ENCODE peak calls at places on chromosomes 2 and 18, in six cellular contexts. Y, Z, X, R, A and D are unnamed samples.

GRCh38 chr2:124625561-124625960 is 600.5 kb downstream of the CNTNAP5 start:
- DNase-seq in Y (no peak), X (no peak), A (no peak), R (no peak), Z (no peak), D (no peak)

GRCh38 chr18:46686186-46686585 is 29.2 kb upstream of the LOXHD1 start:
- DNase-seq in X (no peak), Z (no peak), A (no peak), R (no peak), Y (no peak), D (no peak)

GRCh38 chr2:170147576-170147975 is 30.4 kb upstream of the MYO3B start:
- DNase-seq in Z (no peak), X (no peak), R (no peak), Y (no peak), A (no peak), D (no peak)

GRCh38 chr2:222708274-222708710 is 36.8 kb downstream of the MOGAT1 start:
- DNase-seq in A (peak), Y (peak), R (peak), Z (peak), X (peak), D (peak)

GRCh38 chr2:166610180-166610919 is 116.3 kb upstream of the SCN7A start:
- DNase-seq in R (no peak), A (no peak), X (no peak), Y (peak), Z (no peak), D (no peak)

GRCh38 chr2:122843503-122843902 is 1088.1 kb downstream of the TSN start:
- DNase-seq in X (no peak), R (no peak), A (no peak), Z (no peak), Y (no peak), D (no peak)

GRCh38 chr2:101989740-101990460 is 1.9 kb upstream of the IL1R2 start:
- DNase-seq in Y (no peak), X (no peak), R (no peak), Z (no peak), A (no peak), D (no peak)

GRCh38 chr2:169173876-169174275 is 104.5 kb downstream of the DHRS9 start:
- DNase-seq in Z (no peak), A (no peak), Y (no peak), R (no peak), X (no peak), D (no peak)

GRCh38 chr2:128474962-128475361 is 156.3 kb upstream of the HS6ST1 start:
- DNase-seq in X (no peak), Y (no peak), A (no peak), R (no peak), Z (no peak), D (peak)

GRCh38 chr2:152012697-152013096 is 86.1 kb downstream of the CACNB4 start:
- DNase-seq in Y (no peak), X (no peak), Z (no peak), R (no peak), A (no peak), D (no peak)

GRCh38 chr18:61742555-61743429 is 150.0 kb downstream of the RNF152 start:
- DNase-seq in Z (no peak), X (no peak), A (no peak), Y (no peak), R (peak), D (no peak)

GRCh38 chr2:65294701-65295100 is 67.1 kb downstream of the ACTR2 start:
- DNase-seq in Y (no peak), A (no peak), X (peak), R (no peak), Z (no peak), D (no peak)

GRCh38 chr2:48808311-48808710 is 52.8 kb upstream of the LHCGR start:
- DNase-seq in Y (no peak), Z (no peak), A (no peak), R (no peak), X (no peak), D (no peak)

GRCh38 chr2:54519841-54520459 is 63.8 kb downstream of the SPTBN1 start:
- DNase-seq in Z (no peak), Y (no peak), R (no peak), A (no peak), X (no peak), D (no peak)

GRCh38 chr2:113148606-113149552 is 21.5 kb downstream of the IL1RN start:
- DNase-seq in Y (no peak), R (no peak), A (no peak), X (no peak), Z (no peak), D (no peak)

GRCh38 chr2:1606421-1607235 is 137.7 kb downstream of the PXDN start:
- DNase-seq in X (no peak), A (no peak), Y (no peak), Z (no peak), R (no peak), D (peak)

GRCh38 chr18:69357590-69357989 is 43.1 kb upstream of the DOK6 start:
- DNase-seq in Z (no peak), A (no peak), X (no peak), R (no peak), Y (no peak), D (no peak)

GRCh38 chr2:86372641-86373502 is 35.4 kb upstream of the REEP1 start:
- DNase-seq in Z (no peak), A (peak), R (no peak), X (peak), Y (peak), D (no peak)

GRCh38 chr2:98142106-98142815 is 55.3 kb downstream of the VWA3B start:
- DNase-seq in Z (no peak), A (no peak), X (no peak), R (no peak), Y (no peak), D (peak)

GRCh38 chr2:76825409-76825970 is 696.7 kb downstream of the LRRTM4 start:
- DNase-seq in X (no peak), Z (no peak), R (no peak), Y (no peak), A (no peak), D (no peak)

GRCh38 chr18:28411806-28412205 is 234.9 kb upstream of the CDH2 start:
- DNase-seq in A (no peak), X (no peak), Y (no peak), R (no peak), Z (no peak), D (no peak)

GRCh38 chr2:160695402-160696060 is 201.9 kb upstream of the RBMS1 start:
- DNase-seq in Z (no peak), R (no peak), X (no peak), A (no peak), Y (no peak), D (no peak)

GRCh38 chr2:75570948-75571729 is 10.4 kb upstream of the EVA1A start:
- DNase-seq in Z (no peak), R (peak), X (no peak), A (no peak), Y (no peak), D (no peak)

GRCh38 chr18:63681449-63682381 is 20.0 kb upstream of the SERPINB3 start:
- DNase-seq in X (no peak), Y (no peak), R (no peak), A (no peak), Z (no peak), D (no peak)

GRCh38 chr2:45319683-45320082 is 291.4 kb downstream of the SRBD1 start:
- DNase-seq in X (no peak), A (no peak), R (no peak), Z (no peak), Y (no peak), D (no peak)

GRCh38 chr2:70520825-70521224 is 32.8 kb downstream of the TGFA start:
- DNase-seq in X (no peak), Y (no peak), Z (no peak), A (no peak), R (no peak), D (no peak)

GRCh38 chr2:76569819-76570218 is 859.1 kb upstream of the GCFC2 start:
- DNase-seq in A (no peak), Z (no peak), Y (no peak), R (no peak), X (no peak), D (no peak)

GRCh38 chr2:236472711-236473495 is 96.7 kb upstream of the ACKR3 start:
- DNase-seq in A (no peak), R (no peak), Y (no peak), X (no peak), Z (no peak), D (no peak)

GRCh38 chr2:232894746-232895145 is 24.7 kb downstream of the SNORC start:
- DNase-seq in R (no peak), Z (no peak), A (peak), X (no peak), Y (peak), D (peak)

GRCh38 chr2:8877332-8877731 is 39.9 kb upstream of the KIDINS220 start:
- DNase-seq in X (no peak), R (no peak), Y (no peak), A (no peak), Z (no peak), D (no peak)

GRCh38 chr2:239293450-239294430 is 107.1 kb downstream of the HDAC4 start:
- DNase-seq in Y (peak), Z (peak), R (no peak), X (peak), A (no peak), D (peak)

GRCh38 chr2:18740428-18740827 is 151.1 kb upstream of the NT5C1B start:
- DNase-seq in X (no peak), R (no peak), Y (no peak), A (no peak), Z (no peak), D (peak)

GRCh38 chr2:138035597-138036217 is 71.4 kb downstream of the HNMT start:
- DNase-seq in Y (no peak), Z (no peak), A (no peak), R (no peak), X (no peak), D (no peak)

GRCh38 chr2:28447943-28448737 is 47.7 kb upstream of the PLB1 start:
- DNase-seq in R (no peak), Y (peak), X (no peak), Z (no peak), A (no peak), D (peak)

GRCh38 chr18:11119962-11120361 is 29.4 kb downstream of the PIEZO2 start:
- DNase-seq in A (no peak), X (no peak), Z (no peak), R (no peak), Y (no peak), D (no peak)

GRCh38 chr2:64052468-64053241 is 33.4 kb upstream of the VPS54 start:
- DNase-seq in Y (no peak), A (no peak), X (no peak), R (no peak), Z (no peak), D (no peak)

GRCh38 chr2:230925443-230925878 is 419 bp upstream of the GPR55 start:
- DNase-seq in X (no peak), Z (no peak), Y (peak), A (peak), R (no peak), D (no peak)

GRCh38 chr2:207477896-207478295 is 51.9 kb upstream of the CREB1 start:
- DNase-seq in X (no peak), Z (no peak), R (no peak), A (no peak), Y (no peak), D (no peak)

GRCh38 chr2:24505534-24505933 is 14.5 kb downstream of the NCOA1 start:
- DNase-seq in X (no peak), A (no peak), R (no peak), Y (no peak), Z (no peak), D (no peak)
- TF ChIP-seq POLR2A in X (no peak), A (no peak), R (no peak), Y (no peak), Z (no peak), D (no peak)

GRCh38 chr2:37587817-37588216 is 83.6 kb downstream of the CDC42EP3 start:
- DNase-seq in Z (no peak), R (no peak), Y (no peak), A (no peak), X (no peak), D (no peak)

GRCh38 chr2:37585295-37585908 is 86.0 kb downstream of the CDC42EP3 start:
- DNase-seq in Y (no peak), X (no peak), R (peak), Z (no peak), A (peak), D (no peak)

GRCh38 chr2:37583867-37584266 is 87.6 kb downstream of the CDC42EP3 start:
- DNase-seq in R (no peak), X (no peak), Y (no peak), A (no peak), Z (no peak), D (no peak)

GRCh38 chr2:37586663-37587409 is 84.6 kb downstream of the CDC42EP3 start:
- DNase-seq in A (no peak), Z (no peak), R (no peak), X (no peak), Y (no peak), D (no peak)

DNA sequence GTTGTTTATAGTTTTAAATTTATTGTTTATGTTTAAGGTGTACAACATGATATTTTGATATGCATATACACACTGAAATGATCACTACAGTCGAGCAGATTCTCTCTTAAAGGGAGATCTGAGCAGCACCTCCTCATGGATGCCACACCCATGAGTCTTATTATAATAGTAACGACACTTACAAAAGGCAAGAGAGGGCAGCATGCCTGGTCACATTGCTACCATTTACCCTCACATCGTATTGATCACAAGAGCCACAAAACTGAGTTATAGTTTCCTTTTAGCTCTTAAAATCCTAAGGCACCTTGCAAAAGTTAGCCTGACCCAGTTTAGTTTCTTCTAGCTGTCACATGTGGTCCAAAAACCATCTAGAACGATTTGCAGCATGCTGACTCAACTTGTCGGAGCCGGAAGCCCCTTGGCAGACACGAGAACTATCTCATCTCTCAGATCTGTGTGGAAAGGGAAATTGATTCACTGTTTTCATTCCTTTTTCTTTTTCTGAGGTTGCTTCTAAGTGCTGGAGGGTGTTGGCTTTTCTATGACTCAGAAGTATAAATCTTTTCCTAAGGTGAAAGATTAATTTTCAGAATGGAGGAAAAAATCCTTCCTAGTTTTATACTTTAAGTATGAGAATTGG is 85.3 kb downstream of the CDC42EP3 start:
- DNase-seq in X (peak), Z (no peak), Y (peak), A (peak), R (no peak), D (no peak)
- TF ChIP-seq EP300 in X (no peak), Z (no peak), Y (no peak), A (no peak), R (no peak), D (no peak)

DNA sequence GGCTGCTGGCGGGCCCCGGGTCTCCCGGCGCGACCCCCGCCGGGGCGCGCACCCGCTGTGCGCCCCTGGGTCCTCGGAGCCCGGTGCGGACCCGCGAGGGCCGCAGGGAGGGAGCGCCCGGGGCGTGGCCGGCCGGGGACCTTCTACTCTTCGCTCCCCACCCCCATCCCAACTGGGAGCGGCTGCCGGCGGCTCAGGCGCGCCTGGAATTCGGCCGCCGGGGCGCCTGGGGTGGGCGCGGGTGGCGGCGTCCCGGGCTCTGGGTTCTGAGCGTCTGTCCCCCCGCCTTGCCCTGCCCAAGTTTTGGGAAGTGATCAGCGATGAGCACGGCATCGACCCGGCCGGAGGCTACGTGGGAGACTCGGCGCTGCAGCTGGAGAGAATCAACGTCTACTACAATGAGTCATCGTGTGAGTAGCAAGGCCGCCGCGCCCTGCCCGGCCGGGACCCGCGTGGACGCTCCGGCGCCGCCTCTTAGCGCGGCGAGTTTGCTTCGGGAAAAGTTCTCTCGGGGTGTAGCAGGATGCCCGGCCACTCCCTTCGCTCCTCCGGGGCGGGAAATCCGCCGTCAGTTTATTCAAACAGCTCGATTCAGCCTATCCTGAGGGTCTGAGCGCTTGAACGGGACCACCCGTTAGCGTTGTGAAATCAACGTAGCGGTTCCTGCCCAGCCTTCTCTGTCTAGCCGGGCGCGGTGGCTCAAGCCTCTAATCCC is 502 bp downstream of the TUBB6 start:
- DNase-seq in Y (peak), Z (peak), X (peak), R (peak), A (peak), D (peak)
- TF ChIP-seq POLR2A in Y (peak), Z (peak), X (peak), R (peak), A (no peak), D (peak)

GRCh38 chr2:136860443-136860958 is 95.2 kb downstream of the THSD7B start:
- DNase-seq in Z (no peak), Y (no peak), X (no peak), R (no peak), A (no peak), D (no peak)
- TF ChIP-seq EP300 in Z (no peak), Y (no peak), X (no peak), R (no peak), A (no peak), D (no peak)

DNA sequence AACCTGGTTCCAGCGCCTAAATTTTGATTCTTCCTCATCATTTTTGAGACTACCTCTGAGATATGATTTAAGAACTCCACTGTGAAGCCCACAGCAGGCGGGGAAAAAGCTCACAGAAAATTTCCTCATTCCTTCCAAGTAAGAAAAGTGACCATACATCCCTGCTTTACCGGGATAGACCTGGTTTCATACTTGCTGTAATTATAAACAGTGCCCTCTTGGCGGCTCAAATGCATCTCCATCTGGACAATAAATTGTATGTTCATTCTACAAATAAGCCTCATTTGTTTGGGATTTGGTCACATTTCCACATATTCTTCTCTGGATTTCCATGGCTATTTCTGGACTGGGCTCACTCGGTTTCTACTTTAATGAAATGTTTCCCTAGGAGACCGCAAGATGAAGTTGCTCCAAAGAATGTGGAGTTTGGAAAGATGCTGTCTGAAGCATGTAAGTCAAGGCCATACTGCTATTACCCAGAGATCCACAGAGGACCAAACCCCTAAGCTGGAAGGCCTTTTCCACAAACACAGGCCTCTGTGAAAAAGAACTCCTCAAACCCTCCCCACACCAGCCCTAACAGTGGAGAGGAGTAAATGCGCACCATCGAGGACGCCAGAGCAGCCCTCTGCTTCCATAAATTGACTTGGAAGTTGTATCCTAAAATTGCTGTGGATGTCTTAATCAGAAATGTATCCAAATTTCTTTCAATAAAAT is 13.9 kb downstream of the STAT1 start:
- DNase-seq in Y (no peak), R (no peak), A (no peak), X (no peak), Z (no peak), D (no peak)
- TF ChIP-seq POLR2A in Y (no peak), R (no peak), A (no peak), X (no peak), Z (no peak), D (no peak)